ENCODE peak calls at places on chromosomes 16 and 17, in six cellular contexts. E is heart right ventricle, Z is GM13976, F is A172, D is ecto neural progenitor cell, S is kidney tubule cell. P is an unnamed sample.

GRCh38 chr17:73010414-73010813 is 82.1 kb downstream of the SLC39A11 start:
- DNase-seq in E (no peak), Z (no peak), D (no peak), S (no peak), F (no peak), P (no peak)

GRCh38 chr16:69112285-69113129 is 7.1 kb downstream of the HAS3 start:
- DNase-seq in S (peak; percentile 60), Z (peak; percentile 81), F (peak; percentile 56), E (peak; percentile 62), D (peak; percentile 83), P (peak; percentile 71)

GRCh38 chr16:50229149-50229726 is 37.1 kb upstream of the ADCY7 start:
- DNase-seq in F (no peak), S (no peak), Z (no peak), E (no peak), D (no peak), P (no peak)

GRCh38 chr16:27879601-27880247 is 183.8 kb downstream of the GSG1L start:
- DNase-seq in Z (no peak), F (no peak), S (no peak), E (peak; percentile 45), D (no peak), P (peak; percentile 30)

GRCh38 chr16:84141143-84141670 is 3.8 kb downstream of the HSDL1 start:
- DNase-seq in E (no peak), D (no peak), Z (no peak), S (no peak), F (no peak), P (no peak)

GRCh38 chr16:78742501-78743283 is 643.2 kb downstream of the WWOX start:
- DNase-seq in S (no peak), D (no peak), Z (peak; percentile 57), F (peak; percentile 19), E (no peak), P (peak; percentile 55)

GRCh38 chr16:69935740-69936139 is 15.4 kb upstream of the CLEC18A start:
- DNase-seq in F (no peak), Z (no peak), E (no peak), S (no peak), D (no peak), P (no peak)

GRCh38 chr16:80671281-80671849 is 130.6 kb downstream of the DYNLRB2 start:
- DNase-seq in D (no peak), S (no peak), E (no peak), F (no peak), Z (peak; percentile 52), P (no peak)

GRCh38 chr17:46194393-46195216 is 1.4 kb upstream of the KANSL1 start:
- DNase-seq in Z (peak; percentile 70), F (peak; percentile 24), S (peak; percentile 58), D (no peak), E (no peak), P (no peak)

GRCh38 chr16:10356870-10357842 is 28.7 kb upstream of the ATF7IP2 start:
- DNase-seq in F (no peak), S (no peak), E (no peak), D (no peak), Z (no peak), P (no peak)

GRCh38 chr16:19860146-19861030 is 24.3 kb downstream of the GPRC5B start:
- DNase-seq in D (no peak), E (no peak), Z (no peak), S (peak; percentile 86), F (peak; percentile 61), P (no peak)

GRCh38 chr16:74603848-74604247 is 3.1 kb downstream of the GLG1 start:
- DNase-seq in E (no peak), F (peak; percentile 21), D (no peak), S (peak; percentile 33), Z (no peak), P (no peak)

GRCh38 chr17:68033636-68034451 is 1.7 kb upstream of the KPNA2 start:
- DNase-seq in S (peak; percentile 74), Z (no peak), E (no peak), F (peak; percentile 96), D (peak; percentile 86), P (no peak)

GRCh38 chr17:17868637-17869522 is 32.1 kb upstream of the SREBF1 start:
- DNase-seq in S (no peak), D (peak; percentile 71), E (no peak), Z (no peak), F (no peak), P (peak; percentile 63)

GRCh38 chr16:22192261-22193133 is 13.6 kb upstream of the EEF2K start:
- DNase-seq in E (peak; percentile 72), Z (peak; percentile 58), F (no peak), S (peak; percentile 74), D (no peak), P (peak; percentile 89)

GRCh38 chr17:45404870-45405249 is 27.8 kb downstream of the ARHGAP27 start:
- DNase-seq in E (no peak), F (no peak), Z (no peak), S (no peak), D (no peak), P (no peak)

GRCh38 chr16:89697161-89697615 is 4.3 kb downstream of the SPATA2L start:
- DNase-seq in S (no peak), F (no peak), D (no peak), Z (no peak), E (no peak), P (peak; percentile 44)

GRCh38 chr16:58500329-58501241 is 642 bp downstream of the NDRG4 start:
- DNase-seq in Z (peak; percentile 47), F (no peak), D (no peak), S (peak; percentile 18), E (no peak), P (peak; percentile 23)

GRCh38 chr16:65547799-65548446 is 426.1 kb upstream of the CDH11 start:
- DNase-seq in Z (no peak), E (no peak), S (peak; percentile 74), F (peak; percentile 76), D (no peak), P (no peak)

GRCh38 chr17:58728831-58729230 is 26.8 kb upstream of the PPM1E start:
- DNase-seq in E (no peak), D (no peak), Z (no peak), F (no peak), S (no peak), P (no peak)

GRCh38 chr16:50884066-50884860 is 142.4 kb downstream of the CYLD start:
- DNase-seq in E (no peak), S (no peak), D (peak; percentile 68), F (no peak), Z (peak; percentile 66), P (no peak)

GRCh38 chr17:75645889-75646625 is 12.8 kb downstream of the SMIM5 start:
- DNase-seq in S (peak; percentile 98), E (no peak), F (peak; percentile 77), D (no peak), Z (peak; percentile 78), P (no peak)

GRCh38 chr16:80993293-80993691 is 13.4 kb downstream of the CMC2 start:
- DNase-seq in Z (no peak), S (peak; percentile 56), F (peak; percentile 82), D (no peak), E (no peak), P (no peak)